ENCODE peak calls at places on chromosomes 11 and 22, in four cellular contexts. W is mesendoderm, U is H9, X is H1. D is an unnamed sample.

GRCh38 chr11:3147257-3147619 is 17.9 kb downstream of the OSBPL5 start:
- DNase-seq in X (no peak), U (no peak), W (no peak), D (no peak)

GRCh38 chr22:25148149-25148691 is 51.4 kb upstream of the CRYBB3 start:
- DNase-seq in W (peak), U (no peak), X (no peak), D (no peak)

GRCh38 chr11:68935066-68935465 is 31.4 kb downstream of the IGHMBP2 start:
- DNase-seq in W (no peak), X (no peak), U (no peak), D (no peak)

GRCh38 chr11:42311504-42311903 is 852.1 kb upstream of the LRRC4C start:
- DNase-seq in X (no peak), W (no peak), U (no peak), D (no peak)

GRCh38 chr11:133996671-133997070 is 39.9 kb upstream of the IGSF9B start:
- DNase-seq in X (no peak), W (no peak), U (no peak), D (no peak)

GRCh38 chr22:42649261-42650056 is at the start of gene CYB5R3:
- DNase-seq in X (peak), U (peak), W (peak), D (peak)

GRCh38 chr11:12271826-12272366 is 105.5 kb upstream of the PARVA start:
- DNase-seq in U (no peak), W (no peak), X (no peak), D (no peak)

GRCh38 chr11:125948278-125949051 is 2.6 kb downstream of the VSIG10L2 start:
- DNase-seq in W (no peak), U (no peak), X (no peak), D (no peak)

GRCh38 chr11:37811349-37811748 is 1213.3 kb upstream of the RAG2 start:
- DNase-seq in U (no peak), W (no peak), X (no peak), D (no peak)

GRCh38 chr11:102109896-102110760 is at the start of gene YAP1:
- DNase-seq in X (peak), W (peak), U (peak), D (peak)

GRCh38 chr11:84965484-84965883 is 661.7 kb downstream of the DLG2 start:
- DNase-seq in W (peak), X (peak), U (no peak), D (no peak)

GRCh38 chr11:44364596-44364995 is 54.7 kb upstream of the ALX4 start:
- DNase-seq in W (no peak), U (no peak), X (no peak), D (no peak)

GRCh38 chr11:65131417-65131776 is 2.9 kb downstream of the SYVN1 start:
- DNase-seq in W (no peak), X (no peak), U (no peak), D (no peak)
- H3K56ac ChIP-seq in W (no peak), X (no peak), U (no peak), D (no peak)

GRCh38 chr11:124302291-124302690 is 11.5 kb downstream of the OR8D1 start:
- DNase-seq in U (no peak), W (no peak), X (no peak), D (no peak)

GRCh38 chr11:124301482-124301881 is 12.3 kb downstream of the OR8D1 start:
- DNase-seq in U (no peak), X (no peak), W (peak), D (peak)

GRCh38 chr11:124294697-124295096 is 19.1 kb downstream of the OR8D1 start:
- DNase-seq in W (no peak), U (no peak), X (no peak), D (no peak)

GRCh38 chr11:124302756-124303155 is 11.0 kb downstream of the OR8D1 start:
- DNase-seq in W (peak), X (no peak), U (no peak), D (no peak)

DNA sequence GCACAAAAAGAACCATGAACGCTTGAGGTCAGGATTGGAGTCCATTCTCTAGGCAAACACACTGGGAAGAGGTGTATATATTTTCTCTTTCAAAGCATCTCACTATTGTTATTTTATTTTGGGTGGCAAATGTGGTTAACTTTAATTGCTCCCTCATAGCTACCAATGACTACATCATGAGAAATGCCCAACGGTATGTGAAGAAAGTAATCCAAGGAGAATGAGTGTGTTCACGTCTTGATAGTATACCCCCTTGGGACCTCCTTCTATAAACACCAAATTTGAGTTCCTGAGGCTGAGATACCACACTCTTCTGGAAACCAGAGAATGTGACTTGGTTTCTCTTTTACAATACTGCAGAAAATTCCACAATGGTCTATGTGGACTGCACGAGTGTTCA is 15.8 kb downstream of the OR8D1 start:
- DNase-seq in W (no peak), U (no peak), X (no peak), D (peak)
- H3K56ac ChIP-seq in W (no peak), U (no peak), X (no peak), D (no peak)

GRCh38 chr22:45309422-45310227 is at the start of gene FAM118A:
- DNase-seq in X (peak), U (peak), W (peak), D (peak)
- H3K56ac ChIP-seq in X (peak), U (no peak), W (peak), D (peak)

GRCh38 chr11:27139742-27140141 is 99.1 kb downstream of the BBOX1 start:
- DNase-seq in X (no peak), W (no peak), U (no peak), D (peak)
- H3K56ac ChIP-seq in X (no peak), W (no peak), U (no peak), D (no peak)

DNA sequence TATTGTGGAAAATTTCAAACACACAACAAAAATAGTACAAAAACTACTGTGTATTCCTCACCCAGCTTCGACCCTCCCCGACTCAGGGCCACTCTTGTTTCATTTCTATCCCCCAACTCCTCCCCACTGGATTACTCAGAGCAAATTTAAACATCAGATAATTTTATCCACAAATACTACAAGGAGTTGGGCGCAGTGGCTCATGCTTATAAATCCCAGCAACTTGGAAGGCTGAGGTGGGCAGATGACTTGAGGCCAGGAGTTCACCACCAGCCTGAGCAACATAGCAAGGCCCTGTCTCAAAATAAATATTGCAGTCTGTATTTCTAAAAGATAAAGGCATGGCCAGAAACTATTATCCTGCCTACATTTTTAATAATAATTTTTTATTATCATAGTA is 39.9 kb downstream of the LRRC32 start:
- DNase-seq in W (no peak), X (no peak), U (no peak), D (no peak)
- H3K56ac ChIP-seq in W (no peak), X (no peak), U (no peak), D (peak)

GRCh38 chr22:46185263-46185662 is 34.9 kb downstream of the PPARA start:
- DNase-seq in X (no peak), U (no peak), W (no peak), D (no peak)
- H3K56ac ChIP-seq in X (no peak), U (no peak), W (no peak), D (no peak)

DNA sequence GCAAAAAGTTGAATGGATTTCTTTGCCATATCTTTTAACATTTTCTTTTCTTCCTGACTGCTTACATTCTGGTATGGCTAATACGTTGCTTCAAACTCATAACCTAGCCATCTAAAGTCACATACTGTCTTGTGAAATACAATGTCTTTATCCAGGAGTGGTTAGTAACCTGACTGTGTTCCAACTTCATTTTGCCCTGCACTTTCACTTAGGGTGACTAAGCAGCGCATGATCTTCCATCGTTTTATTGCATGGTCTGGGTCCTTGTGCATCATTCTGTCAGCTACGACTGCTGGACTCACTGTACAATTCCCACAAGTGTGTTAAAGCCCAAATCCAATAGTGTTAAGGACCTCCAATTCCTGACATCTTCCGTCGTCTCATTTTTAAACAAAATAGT is 403.2 kb downstream of the NTM start:
- DNase-seq in X (no peak), W (no peak), U (no peak), D (peak)
- H3K56ac ChIP-seq in X (no peak), W (no peak), U (no peak), D (no peak)

GRCh38 chr11:47569646-47570045 is 4.2 kb downstream of the PTPMT1 start:
- DNase-seq in U (no peak), W (no peak), X (no peak), D (no peak)
- H3K56ac ChIP-seq in U (no peak), W (no peak), X (no peak), D (no peak)

GRCh38 chr11:77637345-77638165 is at the start of gene CLNS1A:
- DNase-seq in U (peak), W (peak), X (peak), D (peak)

GRCh38 chr11:77636738-77637344 is 753 bp downstream of the CLNS1A start:
- DNase-seq in W (peak), U (no peak), X (no peak), D (no peak)

GRCh38 chr11:77633856-77634425 is 3.7 kb downstream of the CLNS1A start:
- DNase-seq in X (no peak), W (no peak), U (no peak), D (no peak)

GRCh38 chr11:77630311-77630710 is 7.3 kb downstream of the CLNS1A start:
- DNase-seq in X (no peak), W (no peak), U (no peak), D (no peak)

GRCh38 chr11:77634724-77635123 is 2.9 kb downstream of the CLNS1A start:
- DNase-seq in W (no peak), X (no peak), U (no peak), D (no peak)
- H3K56ac ChIP-seq in W (no peak), X (no peak), U (no peak), D (no peak)